ENCODE peak calls at places on chromosomes 1 and 21, in eight cellular contexts. O, L, B, J, V, R, G and W are unnamed samples. For H3K36me3 and H3K4me1, the result is how much of the 10 kb centered on the place peaks cover.

GRCh38 chr1:39501666-39502065 is 10.2 kb downstream of the BMP8A start:
- DNase-seq in B (no peak), R (no peak), O (peak), V (peak), J (no peak), G (no peak), L (peak), W (no peak)

GRCh38 chr1:161191971-161192370 is 6.9 kb downstream of the ADAMTS4 start:
- DNase-seq in V (no peak), L (no peak), J (no peak), B (no peak), O (no peak), R (no peak), G (no peak), W (no peak)

GRCh38 chr1:151516031-151516511 is 4.9 kb downstream of the CGN start:
- DNase-seq in O (peak), J (no peak), V (peak), G (no peak), L (no peak), B (no peak), R (no peak), W (no peak)

GRCh38 chr1:1989759-1990158 is 13.8 kb downstream of the CFAP74 start:
- DNase-seq in V (no peak), G (no peak), J (no peak), B (no peak), O (no peak), L (peak), R (no peak), W (no peak)

GRCh38 chr1:95084317-95085176 is 11.8 kb upstream of the ALG14 start:
- DNase-seq in G (no peak), J (peak), R (peak), B (peak), L (no peak), V (peak), O (peak), W (no peak)

GRCh38 chr1:167492509-167492910 is 25.8 kb downstream of the CD247 start:
- DNase-seq in V (no peak), R (no peak), O (no peak), L (no peak), G (no peak), B (no peak), J (no peak), W (no peak)

GRCh38 chr1:30312226-30312625 is 411.2 kb downstream of the MATN1 start:
- DNase-seq in L (no peak), O (no peak), B (no peak), J (no peak), G (no peak), R (no peak), V (no peak), W (no peak)

GRCh38 chr1:157852476-157852875 is 10.9 kb upstream of the CD5L start:
- DNase-seq in R (no peak), L (no peak), B (no peak), V (peak), G (no peak), O (peak), J (no peak), W (no peak)

GRCh38 chr1:157170677-157171515 is 32.7 kb upstream of the ETV3 start:
- DNase-seq in R (peak), V (peak), O (no peak), L (peak), B (peak), J (peak), G (no peak), W (no peak)

GRCh38 chr1:2046953-2047748 is 3.1 kb upstream of the PRKCZ start:
- DNase-seq in R (no peak), B (no peak), O (no peak), J (peak), V (no peak), L (no peak), G (no peak), W (no peak)

GRCh38 chr1:31583082-31583994 is 7.0 kb downstream of the TINAGL1 start:
- DNase-seq in R (no peak), J (no peak), V (no peak), B (no peak), L (no peak), O (no peak), G (no peak), W (no peak)

GRCh38 chr1:14852301-14852700 is 253.8 kb downstream of the KAZN start:
- DNase-seq in O (peak), J (no peak), B (no peak), G (no peak), V (no peak), R (no peak), L (no peak), W (no peak)

GRCh38 chr1:51268675-51269033 is 32.6 kb downstream of the RNF11 start:
- DNase-seq in V (no peak), B (no peak), O (peak), R (no peak), J (no peak), G (no peak), L (peak), W (no peak)

GRCh38 chr1:54120698-54121481 is 31.9 kb downstream of the CDCP2 start:
- DNase-seq in O (peak), L (no peak), B (no peak), G (no peak), R (no peak), J (no peak), V (no peak), W (no peak)

GRCh38 chr1:119449964-119450363 is 35.0 kb downstream of the HSD3B2 start:
- DNase-seq in J (peak), L (no peak), R (no peak), G (no peak), B (no peak), V (peak), O (no peak), W (no peak)

GRCh38 chr1:58726581-58726980 is 26.7 kb upstream of the MYSM1 start:
- DNase-seq in J (no peak), L (no peak), G (no peak), R (no peak), B (peak), O (no peak), V (no peak), W (no peak)

GRCh38 chr21:15241997-15242767 is 177.4 kb upstream of the NRIP1 start:
- DNase-seq in L (no peak), R (no peak), J (peak), B (no peak), G (no peak), V (peak), O (peak), W (no peak)

GRCh38 chr1:228060458-228061190 is 21.9 kb upstream of the ARF1 start:
- DNase-seq in L (peak), G (no peak), V (no peak), B (no peak), J (peak), R (no peak), O (peak), W (no peak)

GRCh38 chr1:93615201-93616150 is 66.2 kb downstream of the BCAR3 start:
- DNase-seq in J (no peak), B (peak), O (peak), L (peak), V (peak), G (no peak), R (peak), W (no peak)

GRCh38 chr1:206970406-206970805 is at the start of gene FCAMR:
- DNase-seq in R (no peak), O (no peak), J (no peak), B (no peak), V (no peak), L (no peak), G (no peak), W (no peak)

GRCh38 chr1:56284933-56285332 is 294.4 kb downstream of the PLPP3 start:
- DNase-seq in L (peak), V (peak), G (peak), B (no peak), J (peak), O (peak), R (no peak), W (no peak)

GRCh38 chr1:32091176-32091575 is 16.7 kb upstream of the KPNA6 start:
- DNase-seq in L (no peak), O (no peak), R (no peak), J (no peak), V (no peak), B (no peak), G (no peak), W (no peak)

GRCh38 chr1:96710708-96711477 is 10.7 kb upstream of the PTBP2 start:
- DNase-seq in J (no peak), V (peak), O (peak), G (no peak), R (no peak), L (no peak), B (no peak), W (no peak)

GRCh38 chr1:182299728-182300581 is 91.6 kb downstream of the GLUL start:
- DNase-seq in O (peak), G (peak), L (peak), B (peak), V (no peak), J (peak), R (no peak), W (no peak)

GRCh38 chr1:163822933-163823511 is 501.3 kb downstream of the NUF2 start:
- DNase-seq in O (no peak), J (no peak), L (peak), V (no peak), R (no peak), B (no peak), G (no peak), W (no peak)

GRCh38 chr1:24555591-24556413 is at the start of gene NCMAP:
- DNase-seq in V (peak), G (no peak), L (no peak), J (peak), R (peak), O (no peak), B (no peak), W (no peak)

GRCh38 chr1:8133190-8133589 is 107.1 kb upstream of the ERRFI1 start:
- DNase-seq in L (peak), B (no peak), J (no peak), O (peak), V (no peak), R (no peak), G (no peak), W (no peak)

GRCh38 chr1:176066709-176067108 is 140.4 kb downstream of the COP1 start:
- DNase-seq in O (no peak), B (no peak), J (no peak), V (no peak), L (no peak), R (no peak), G (no peak), W (no peak)

GRCh38 chr1:111032295-111032897 is 68.7 kb upstream of the LRIF1 start:
- DNase-seq in V (peak), B (peak), J (peak), L (peak), O (no peak), G (no peak), R (peak), W (no peak)

GRCh38 chr1:53548031-53548491 is 88.9 kb downstream of the DMRTB1 start:
- DNase-seq in O (no peak), R (no peak), J (no peak), B (no peak), G (no peak), V (no peak), L (no peak), W (no peak)

GRCh38 chr1:235945775-235946565 is 79.3 kb upstream of the LYST start:
- DNase-seq in V (no peak), B (no peak), L (no peak), R (no peak), J (no peak), O (no peak), G (no peak), W (no peak)

GRCh38 chr1:200374569-200375312 is 35.1 kb downstream of the ZNF281 start:
- DNase-seq in B (no peak), V (peak), R (no peak), G (no peak), J (no peak), O (peak), L (no peak), W (no peak)

GRCh38 chr1:221251580-221251979 is 372.3 kb downstream of the HLX start:
- DNase-seq in G (no peak), V (no peak), R (no peak), L (no peak), O (no peak), J (no peak), B (no peak), W (no peak)

GRCh38 chr1:14758962-14759361 is 160.5 kb downstream of the KAZN start:
- DNase-seq in V (no peak), O (no peak), R (no peak), J (peak), L (no peak), B (no peak), G (no peak), W (no peak)

GRCh38 chr1:190429932-190430331 is 47.7 kb downstream of the BRINP3 start:
- DNase-seq in G (no peak), R (no peak), V (peak), L (no peak), J (no peak), O (no peak), B (no peak), W (no peak)

GRCh38 chr1:212267017-212267416 is 18.2 kb upstream of the PPP2R5A start:
- DNase-seq in B (no peak), J (no peak), G (no peak), L (no peak), R (no peak), V (no peak), O (no peak), W (no peak)

GRCh38 chr1:119871881-119872280 is 24.4 kb downstream of the ADAM30 start:
- DNase-seq in B (no peak), L (no peak), V (peak), O (peak), J (no peak), G (no peak), R (no peak), W (no peak)

GRCh38 chr1:11787251-11787803 is 18.4 kb downstream of the MTHFR start:
- DNase-seq in O (peak), J (peak), G (peak), V (peak), R (no peak), L (peak), B (no peak), W (no peak)

GRCh38 chr1:41357451-41358151 is 3.6 kb upstream of the FOXO6 start:
- DNase-seq in V (no peak), L (peak), B (no peak), O (peak), R (no peak), J (peak), G (no peak), W (no peak)

GRCh38 chr1:220990417-220991337 is 111.4 kb downstream of the HLX start:
- DNase-seq in B (no peak), J (no peak), L (peak), R (no peak), V (peak), G (no peak), O (peak), W (no peak)

DNA sequence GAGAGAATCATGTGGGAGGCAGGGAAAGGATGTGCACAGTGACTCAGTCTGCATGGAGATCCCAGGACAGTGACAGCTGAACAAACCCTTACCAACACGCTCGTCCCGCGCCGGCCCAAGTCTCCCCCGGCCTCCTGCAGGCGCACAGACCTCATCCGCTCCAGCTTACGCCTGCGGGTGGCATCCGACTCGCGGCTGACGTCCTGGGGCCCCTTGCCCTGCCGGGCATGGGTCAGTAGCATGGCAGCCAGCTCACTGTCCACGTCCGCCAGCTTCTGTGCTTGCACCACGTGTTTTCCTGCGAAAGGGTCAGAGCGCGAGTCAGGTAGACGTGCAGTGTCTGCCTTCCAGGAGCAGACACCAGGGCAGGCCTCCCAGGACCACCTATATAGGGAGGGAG is 115.2 kb downstream of the NPHP4 start:
- DNase-seq in J (no peak), O (no peak), R (no peak), V (no peak), G (no peak), B (no peak), L (no peak), W (no peak)
- H3K36me3 ChIP-seq in J (under half), O (under half), R (under half), V (under half), G (under half), B (under half), L (under half), W (under half)

DNA sequence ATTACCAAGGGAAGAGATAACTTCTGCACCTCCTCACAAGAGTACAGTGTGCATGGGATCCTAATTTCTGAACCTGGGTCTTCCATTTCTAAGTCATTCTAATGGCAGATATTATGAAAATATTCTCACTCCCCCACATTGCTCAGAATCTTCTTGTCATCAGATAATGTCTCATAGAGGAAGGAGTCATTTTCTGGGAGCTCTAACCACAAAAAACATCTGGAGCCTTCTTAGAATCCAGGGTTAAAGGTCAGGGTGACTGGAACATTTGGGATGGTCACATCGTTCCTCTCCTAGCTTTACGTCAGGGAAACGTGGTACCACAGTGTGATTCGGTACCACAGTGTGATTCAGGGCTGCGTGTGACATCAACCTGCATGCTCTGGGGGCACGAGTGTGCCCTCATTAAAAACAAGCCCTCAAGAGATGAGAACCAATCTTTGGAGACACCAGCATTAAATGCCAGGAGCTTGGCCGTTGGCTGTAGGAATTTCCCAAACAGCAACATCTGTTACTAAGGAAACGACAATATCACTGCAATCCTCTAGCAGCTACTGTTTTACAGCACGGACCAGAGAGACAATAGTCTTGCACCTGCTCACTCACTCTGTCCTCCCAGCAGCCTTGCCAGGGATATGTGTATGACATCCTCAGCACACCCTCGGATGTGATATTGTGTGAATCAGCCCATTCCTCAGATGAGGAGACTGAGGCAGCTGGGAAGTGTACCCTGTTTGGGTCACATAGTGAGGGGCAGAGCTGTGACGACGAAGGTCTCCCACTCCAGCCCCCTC is 179.1 kb downstream of the PSMG1 start:
- DNase-seq in O (peak), J (no peak), L (peak), G (no peak), R (no peak), V (no peak), B (no peak), W (peak)
- H3K4me1 ChIP-seq in O (under half), J (under half), L (under half), G (under half), R (under half), V (under half), B (under half), W (half or more)

GRCh38 chr1:19351858-19352257 is 39.7 kb downstream of the SLC66A1 start:
- DNase-seq in L (no peak), V (no peak), G (no peak), B (no peak), R (no peak), O (no peak), J (no peak), W (no peak)

GRCh38 chr1:19356266-19356665 is 44.1 kb downstream of the SLC66A1 start:
- DNase-seq in O (no peak), R (no peak), V (no peak), L (no peak), J (no peak), B (no peak), G (no peak), W (no peak)

GRCh38 chr1:19354531-19354981 is 42.4 kb downstream of the SLC66A1 start:
- DNase-seq in B (no peak), G (no peak), V (no peak), R (no peak), J (no peak), L (no peak), O (no peak), W (no peak)

GRCh38 chr1:19352839-19353238 is 40.7 kb downstream of the SLC66A1 start:
- DNase-seq in L (no peak), O (no peak), V (no peak), G (no peak), R (no peak), J (no peak), B (no peak), W (no peak)

GRCh38 chr1:19353596-19353995 is 41.5 kb downstream of the SLC66A1 start:
- DNase-seq in V (no peak), B (no peak), O (no peak), G (no peak), L (no peak), R (no peak), J (peak), W (no peak)
- H3K36me3 ChIP-seq in V (under half), B (half or more), O (under half), G (under half), L (under half), R (half or more), J (under half), W (half or more)

DNA sequence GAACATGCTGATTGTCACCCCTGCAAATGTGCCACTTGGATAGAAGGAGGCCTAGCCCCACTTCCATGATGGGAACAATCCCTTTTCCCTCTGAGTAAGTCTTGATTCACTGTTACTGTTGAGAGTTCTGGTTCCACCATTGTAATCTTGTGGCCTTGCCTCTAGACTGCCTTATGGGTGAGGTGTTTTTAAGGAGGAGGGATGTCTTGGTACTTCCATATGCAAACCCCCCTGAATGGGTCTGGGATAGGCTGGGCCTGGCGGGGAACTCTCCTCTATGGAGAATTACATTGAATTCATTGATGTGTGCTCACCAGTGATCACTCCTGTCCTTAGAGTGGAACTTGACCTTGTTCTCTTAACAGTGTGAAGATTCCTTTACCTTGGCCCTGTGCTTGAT is 5.8 kb downstream of the GALNT2 start:
- DNase-seq in O (no peak), V (no peak), R (no peak), G (no peak), J (no peak), B (no peak), L (no peak), W (no peak)
- H3K4me1 ChIP-seq in O (under half), V (half or more), R (under half), G (half or more), J (under half), B (under half), L (under half), W (half or more)